ENCODE peak calls at places on chromosomes 6 and 20, in five cellular contexts. K is PC-3, D is heart left ventricle, U is HCT116, J is MM.1S. S is an unnamed sample.

GRCh38 chr6:79671605-79672266 is 40.6 kb downstream of the SH3BGRL2 start:
- DNase-seq in D (peak), K (peak), U (peak), J (no peak), S (peak)

GRCh38 chr6:52416629-52417151 is 3.5 kb upstream of the EFHC1 start:
- DNase-seq in K (peak), J (peak), D (peak), U (peak), S (no peak)

GRCh38 chr6:169386431-169387057 is 132.9 kb upstream of the THBS2 start:
- DNase-seq in J (no peak), D (no peak), K (no peak), U (no peak), S (no peak)

GRCh38 chr6:129672883-129673631 is 36.9 kb downstream of the ARHGAP18 start:
- DNase-seq in K (peak), D (no peak), J (peak), U (peak), S (no peak)

GRCh38 chr6:27168586-27169443 is 78.7 kb upstream of the PRSS16 start:
- DNase-seq in U (no peak), K (peak), J (no peak), D (no peak), S (no peak)

GRCh38 chr6:79438015-79438414 is 99.2 kb downstream of the LCA5 start:
- DNase-seq in U (no peak), D (no peak), J (no peak), K (no peak), S (no peak)

GRCh38 chr6:47005486-47005885 is 36.6 kb downstream of the ADGRF1 start:
- DNase-seq in U (no peak), K (no peak), J (no peak), D (no peak), S (no peak)

GRCh38 chr6:3031857-3032256 is 32.2 kb downstream of the NQO2 start:
- DNase-seq in U (no peak), D (no peak), J (peak), K (no peak), S (no peak)

GRCh38 chr20:58714923-58715708 is 22.5 kb downstream of the NPEPL1 start:
- DNase-seq in D (peak), K (no peak), U (no peak), J (no peak), S (no peak)

GRCh38 chr6:87473419-87473903 is 687 bp downstream of the SLC35A1 start:
- DNase-seq in U (no peak), D (no peak), J (peak), K (peak), S (peak)

GRCh38 chr6:28896505-28897392 is 27.0 kb downstream of the TRIM27 start:
- DNase-seq in J (peak), U (peak), D (peak), K (peak), S (peak)

GRCh38 chr6:147970970-147971369 is 371.7 kb upstream of the SASH1 start:
- DNase-seq in U (no peak), D (no peak), K (peak), J (no peak), S (no peak)

GRCh38 chr6:6812427-6812826 is 223.9 kb downstream of the LY86 start:
- DNase-seq in K (no peak), U (peak), D (no peak), J (no peak), S (no peak)

DNA sequence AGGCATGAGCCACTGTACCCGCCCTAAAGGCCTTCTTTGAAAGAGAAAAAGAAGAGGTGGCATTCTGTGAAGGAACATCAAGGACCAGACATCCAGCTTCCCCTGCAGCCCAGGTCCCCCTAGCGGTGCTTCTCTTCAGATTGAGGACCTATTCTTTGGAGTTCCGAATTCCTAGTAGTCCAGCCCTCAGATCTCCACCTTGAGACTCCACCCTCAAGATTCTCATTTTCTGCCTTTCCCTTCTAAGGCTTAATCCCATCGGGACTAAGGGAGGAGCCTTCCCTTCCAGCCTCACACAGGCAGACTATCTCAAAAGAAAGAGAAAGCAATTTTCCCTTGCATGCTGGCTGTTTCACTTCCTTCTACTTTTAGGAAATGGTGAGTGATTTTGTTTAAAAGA is 32.5 kb downstream of the MUC22 start:
- DNase-seq in K (peak), D (peak), U (peak), J (peak), S (peak)
- TF ChIP-seq CTCF in K (peak), D (peak), U (peak), J (peak), S (peak)

DNA sequence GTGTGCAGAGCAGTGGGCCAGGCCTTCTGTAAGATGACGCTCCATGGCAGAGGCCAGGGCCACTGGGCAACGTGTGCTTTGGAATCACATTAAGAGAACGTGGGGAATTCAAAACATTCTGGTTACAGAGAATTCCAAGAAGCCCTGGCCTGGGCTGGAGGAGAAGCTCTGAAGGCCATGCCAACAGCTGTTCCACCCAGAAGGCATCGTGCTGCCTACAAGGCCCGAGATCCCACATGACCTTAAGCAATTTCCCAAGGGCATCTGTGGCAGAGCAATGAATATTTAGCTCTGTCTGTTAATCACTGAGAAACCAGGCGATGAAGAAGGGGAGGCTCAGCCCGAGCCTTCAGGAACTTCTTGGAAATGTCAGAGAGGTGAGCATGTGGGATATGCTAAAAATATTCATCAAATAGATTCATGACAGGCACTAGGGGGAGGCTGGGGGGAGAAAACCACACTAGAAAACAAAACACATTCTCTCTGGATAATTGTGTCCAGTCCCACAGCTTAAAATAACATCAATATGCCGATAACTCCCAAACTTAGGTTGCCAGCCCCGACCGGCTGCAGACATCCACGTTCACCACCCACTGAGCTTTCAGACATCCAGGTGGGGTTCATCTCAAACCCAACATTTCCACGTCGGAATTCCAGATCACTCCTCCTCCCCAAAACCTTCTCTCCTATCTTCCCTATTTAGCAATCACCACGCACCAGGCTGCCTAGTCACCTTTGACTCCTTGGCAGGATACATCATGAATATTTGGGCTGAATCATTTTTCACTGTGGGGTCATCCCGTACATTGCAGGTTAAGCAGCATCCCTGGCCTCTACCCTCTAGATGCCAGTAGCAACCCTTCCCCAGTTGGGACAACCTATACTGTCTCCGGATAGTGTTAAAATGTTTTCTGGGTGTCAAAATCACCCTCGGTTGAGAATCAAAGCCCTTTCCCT is 6.6 kb downstream of the SULF2 start:
- DNase-seq in D (no peak), U (no peak), J (no peak), K (no peak), S (no peak)
- H3K4me3 ChIP-seq in D (no peak), U (no peak), J (no peak), K (no peak), S (no peak)

GRCh38 chr6:43391448-43392031 is 22.1 kb upstream of the ZNF318 start:
- DNase-seq in J (no peak), D (no peak), U (no peak), K (no peak), S (no peak)

GRCh38 chr6:43383021-43383667 is 13.7 kb upstream of the ZNF318 start:
- DNase-seq in J (no peak), U (no peak), K (peak), D (no peak), S (no peak)

GRCh38 chr6:43389713-43390265 is 20.3 kb upstream of the ZNF318 start:
- DNase-seq in K (no peak), J (no peak), U (no peak), D (no peak), S (no peak)

DNA sequence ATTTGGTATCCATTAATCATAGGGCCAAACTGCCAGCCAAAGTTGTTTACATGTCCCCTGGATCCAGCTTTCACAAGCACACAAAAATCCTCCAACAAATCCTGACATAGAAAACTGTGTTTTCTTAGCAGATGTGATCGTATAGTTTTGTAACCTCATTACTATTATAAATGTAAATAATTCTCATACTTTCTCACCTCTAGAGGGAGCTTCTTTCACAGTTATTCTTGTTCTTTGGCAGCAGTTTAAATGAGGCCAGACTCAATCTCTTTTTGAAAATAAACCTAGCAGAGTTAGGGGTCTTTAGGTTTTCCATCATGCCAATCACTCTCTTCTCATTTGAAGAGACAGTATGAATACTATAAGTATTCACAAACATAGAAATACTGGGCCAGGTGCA is 17.0 kb upstream of the ZNF318 start:
- DNase-seq in K (no peak), D (no peak), U (no peak), J (peak), S (no peak)
- TF ChIP-seq CTCF in K (no peak), D (no peak), U (peak), J (peak), S (peak)

DNA sequence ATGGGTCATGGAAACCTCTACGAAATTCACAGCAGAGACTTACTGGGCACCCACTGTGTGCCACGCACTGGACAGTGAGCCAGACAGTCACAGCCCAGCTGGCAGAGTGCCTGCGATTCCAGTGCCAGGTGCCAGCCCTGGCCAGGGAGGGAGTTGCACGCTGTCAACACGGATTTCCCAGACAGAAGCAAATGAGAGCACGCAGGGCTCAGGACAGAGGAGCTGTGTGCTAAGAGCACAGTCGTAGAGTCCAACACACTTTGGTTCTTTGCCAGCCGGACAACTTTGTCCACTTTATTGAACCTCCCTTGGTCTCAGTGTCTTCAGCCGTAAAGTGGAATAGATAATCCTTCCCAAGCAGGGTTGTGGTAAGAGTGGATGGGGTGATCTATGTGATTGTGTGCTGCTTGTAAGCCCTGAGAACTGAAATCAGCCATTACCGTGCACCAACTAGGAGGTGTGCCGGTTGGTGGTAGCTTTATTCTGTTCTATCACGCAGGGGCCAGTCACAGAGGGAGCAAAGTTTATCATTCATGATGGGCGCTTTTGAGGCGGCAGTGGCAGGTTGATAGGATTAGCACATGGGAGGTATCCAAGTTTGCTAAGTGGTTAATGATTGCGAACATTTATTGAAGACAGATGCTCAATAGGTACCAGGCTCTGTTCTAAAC is 40.6 kb downstream of the SIRPA start:
- DNase-seq in D (peak), K (no peak), U (no peak), J (no peak), S (no peak)
- H3K4me3 ChIP-seq in D (peak), K (no peak), U (no peak), J (no peak), S (no peak)

DNA sequence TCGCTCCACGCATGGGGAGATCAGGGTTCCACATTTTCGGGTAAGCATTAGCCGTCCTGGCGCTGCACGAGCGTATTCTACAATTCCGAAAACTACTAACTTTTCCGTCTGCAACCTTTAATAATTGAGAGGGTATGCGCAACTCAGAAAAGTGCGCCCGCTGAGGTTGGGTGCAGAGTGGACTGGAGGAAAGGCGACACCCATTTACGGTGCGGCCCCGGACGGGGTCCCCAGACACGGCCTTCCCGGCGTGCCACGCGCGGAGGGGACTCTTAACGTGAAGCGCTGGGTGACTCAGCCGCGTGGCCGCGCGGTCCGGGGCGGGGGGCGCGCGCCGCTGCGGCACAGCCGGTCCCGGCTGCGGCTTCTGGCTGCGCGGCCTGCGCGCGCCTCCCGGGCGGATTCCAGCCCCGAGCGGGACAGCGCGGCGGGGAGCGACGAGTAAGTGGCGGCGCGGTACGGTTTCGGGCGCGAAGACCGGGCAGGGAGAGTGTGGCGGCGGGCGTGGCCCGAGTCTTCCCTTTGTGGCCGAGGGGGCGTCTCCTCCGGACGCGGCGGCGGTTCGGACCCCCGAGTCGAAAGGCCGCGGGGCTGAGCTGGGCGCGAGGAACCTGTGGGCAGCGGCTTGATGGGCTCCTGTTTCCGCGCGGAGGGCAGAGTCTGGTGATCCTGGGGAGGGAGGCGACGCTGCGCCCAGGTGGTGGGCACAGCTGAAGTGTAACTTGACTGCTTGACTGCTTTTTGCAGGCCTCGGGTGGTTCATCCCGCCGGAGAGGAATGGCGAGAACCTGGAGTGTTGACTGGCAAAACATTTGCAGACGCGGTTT is at the start of the genes KCTD20 and PXT1:
- DNase-seq in J (peak), D (peak), K (peak), U (peak), S (peak)
- TF ChIP-seq CTCF in J (no peak), D (no peak), K (no peak), U (no peak), S (no peak)

GRCh38 chr6:36758516-36759176 is 61.0 kb downstream of the RAB44 start:
- DNase-seq in K (no peak), D (no peak), J (peak), U (no peak), S (no peak)
- H3K4me3 ChIP-seq in K (no peak), D (no peak), J (peak), U (peak), S (no peak)